ENCODE peak calls at places on chromosomes 3 and 15, in nine cellular contexts. Z is kidney epithelial cell, D is endothelial cell of umbilical vein, T is NCI-H1092 treated with DMSO at 0.1 percent for 48 hours, L is lower leg skin, F is fibroblast of mammary gland, O is GM13976, X is ovary, M is C1 segment of cervical spinal cord. C is an unnamed sample.

GRCh38 chr15:101169457-101170071 is 82.3 kb downstream of the CHSY1 start:
- DNase-seq in Z (no peak), D (no peak), T (no peak), L (no peak), F (peak; percentile 50), O (no peak), X (no peak), M (no peak), C (no peak)

GRCh38 chr15:87348746-87349145 is 907.8 kb downstream of the NTRK3 start:
- DNase-seq in Z (no peak), D (no peak), T (no peak), L (no peak), F (peak; percentile 28), O (no peak), X (no peak), M (no peak), C (no peak)

GRCh38 chr15:34984884-34985630 is 3.0 kb downstream of the ZNF770 start:
- DNase-seq in Z (no peak), D (peak; percentile 83), T (no peak), L (no peak), F (peak; percentile 51), O (no peak), X (no peak), M (no peak), C (no peak)

GRCh38 chr3:67790043-67790442 is 135.6 kb upstream of the SUCLG2 start:
- DNase-seq in Z (no peak), D (peak; percentile 68), T (no peak), L (no peak), F (peak; percentile 58), O (peak; percentile 36), X (no peak), M (peak; percentile 6), C (peak; percentile 49)

GRCh38 chr15:91032919-91033803 is 10.8 kb upstream of the VPS33B start:
- DNase-seq in Z (no peak), D (peak; percentile 29), T (peak; percentile 13), L (peak; percentile 43), F (no peak), O (peak; percentile 68), X (peak; percentile 44), M (no peak), C (peak; percentile 90)

GRCh38 chr3:74883690-74884089 is 269.2 kb upstream of the CNTN3 start:
- DNase-seq in Z (no peak), D (no peak), T (no peak), L (no peak), F (peak; percentile 19), O (no peak), X (no peak), M (no peak), C (no peak)

GRCh38 chr3:170751083-170751893 is 118.7 kb downstream of the RPL22L1 start:
- DNase-seq in Z (peak; percentile 49), D (peak; percentile 95), T (no peak), L (peak; percentile 55), F (peak; percentile 97), O (no peak), X (peak; percentile 78), M (no peak), C (peak; percentile 57)

GRCh38 chr3:130974201-130974600 is 52.4 kb downstream of the ASTE1 start:
- DNase-seq in Z (no peak), D (no peak), T (no peak), L (no peak), F (no peak), O (no peak), X (no peak), M (no peak), C (no peak)

GRCh38 chr3:42668793-42669217 is 15.3 kb downstream of the ZBTB47 start:
- DNase-seq in Z (no peak), D (no peak), T (no peak), L (peak; percentile 27), F (peak; percentile 75), O (no peak), X (peak; percentile 28), M (no peak), C (no peak)

GRCh38 chr3:112020653-112021052 is 13.9 kb upstream of the TMPRSS7 start:
- DNase-seq in Z (no peak), D (no peak), T (no peak), L (no peak), F (no peak), O (no peak), X (no peak), M (no peak), C (no peak)

GRCh38 chr3:153400641-153401040 is 238.6 kb downstream of the RAP2B start:
- DNase-seq in Z (no peak), D (no peak), T (no peak), L (no peak), F (peak; percentile 6), O (no peak), X (no peak), M (no peak), C (no peak)

GRCh38 chr3:17489139-17489538 is 253.3 kb downstream of the TBC1D5 start:
- DNase-seq in Z (no peak), D (no peak), T (no peak), L (no peak), F (peak; percentile 68), O (no peak), X (no peak), M (no peak), C (no peak)

GRCh38 chr15:62766599-62766998 is 275.9 kb upstream of the TPM1 start:
- DNase-seq in Z (no peak), D (no peak), T (no peak), L (no peak), F (no peak), O (no peak), X (no peak), M (no peak), C (no peak)

GRCh38 chr3:4158329-4158728 is 144.8 kb upstream of the SETMAR start:
- DNase-seq in Z (no peak), D (no peak), T (no peak), L (no peak), F (no peak), O (no peak), X (no peak), M (no peak), C (no peak)